ENCODE peak calls at places on chromosomes 7 and 10, in six cellular contexts. U, R, D, P, W and M are unnamed samples.

GRCh38 chr10:3777876-3778707 is 6.9 kb downstream of the KLF6 start:
- DNase-seq in U (no peak), R (no peak), D (no peak), P (no peak), W (no peak), M (no peak)

GRCh38 chr10:123007558-123008378 is 827 bp downstream of the IKZF5 start:
- DNase-seq in U (peak; percentile 57), R (peak; percentile 72), D (peak; percentile 61), P (no peak), W (peak; percentile 12), M (peak; percentile 67)

GRCh38 chr7:28291559-28291958 is 111.0 kb upstream of the JAZF1 start:
- DNase-seq in U (peak; percentile 39), R (no peak), D (no peak), P (no peak), W (no peak), M (no peak)

GRCh38 chr10:79262959-79263746 is 84.1 kb upstream of the PPIF start:
- DNase-seq in U (no peak), R (no peak), D (no peak), P (no peak), W (no peak), M (no peak)

GRCh38 chr10:60986779-60987178 is 42.8 kb upstream of the RHOBTB1 start:
- DNase-seq in U (no peak), R (no peak), D (no peak), P (no peak), W (no peak), M (no peak)

GRCh38 chr7:112701456-112701855 is 88.7 kb downstream of the TMEM168 start:
- DNase-seq in U (no peak), R (no peak), D (no peak), P (no peak), W (no peak), M (no peak)

GRCh38 chr7:17347426-17347825 is 49.0 kb downstream of the AHR start:
- DNase-seq in U (peak; percentile 77), R (no peak), D (no peak), P (no peak), W (no peak), M (no peak)

GRCh38 chr7:29288534-29289091 is 94.0 kb downstream of the CHN2 start:
- DNase-seq in U (no peak), R (no peak), D (no peak), P (no peak), W (no peak), M (no peak)

GRCh38 chr10:101091546-101092290 is 29.9 kb downstream of the KAZALD1 start:
- DNase-seq in U (no peak), R (no peak), D (no peak), P (no peak), W (no peak), M (no peak)

GRCh38 chr7:109235316-109235715 is 665.6 kb downstream of the DNAJB9 start:
- DNase-seq in U (no peak), R (no peak), D (no peak), P (no peak), W (no peak), M (no peak)

GRCh38 chr10:91975438-91975837 is 51.9 kb downstream of the BTAF1 start:
- DNase-seq in U (no peak), R (no peak), D (no peak), P (no peak), W (no peak), M (no peak)

GRCh38 chr10:93826355-93826754 is 67.4 kb upstream of the SLC35G1 start:
- DNase-seq in U (peak; percentile 20), R (no peak), D (no peak), P (no peak), W (no peak), M (no peak)

GRCh38 chr7:67875558-67875957 is 878.9 kb downstream of the TYW1 start:
- DNase-seq in U (no peak), R (no peak), D (no peak), P (no peak), W (no peak), M (no peak)

GRCh38 chr7:44082541-44083207 is 344 bp upstream of the POLM start:
- DNase-seq in U (peak; percentile 99), R (peak; percentile 100), D (peak; percentile 98), P (peak; percentile 96), W (peak; percentile 97), M (peak; percentile 97)

GRCh38 chr7:44079221-44080021 is 2.9 kb downstream of the POLM start:
- DNase-seq in U (no peak), R (peak; percentile 74), D (no peak), P (no peak), W (no peak), M (no peak)

GRCh38 chr7:44080118-44080517 is 2.2 kb downstream of the POLM start:
- DNase-seq in U (no peak), R (peak; percentile 77), D (no peak), P (no peak), W (no peak), M (no peak)

GRCh38 chr7:44081266-44081748 is 1.0 kb downstream of the POLM start:
- DNase-seq in U (no peak), R (peak; percentile 77), D (no peak), P (no peak), W (no peak), M (no peak)

DNA sequence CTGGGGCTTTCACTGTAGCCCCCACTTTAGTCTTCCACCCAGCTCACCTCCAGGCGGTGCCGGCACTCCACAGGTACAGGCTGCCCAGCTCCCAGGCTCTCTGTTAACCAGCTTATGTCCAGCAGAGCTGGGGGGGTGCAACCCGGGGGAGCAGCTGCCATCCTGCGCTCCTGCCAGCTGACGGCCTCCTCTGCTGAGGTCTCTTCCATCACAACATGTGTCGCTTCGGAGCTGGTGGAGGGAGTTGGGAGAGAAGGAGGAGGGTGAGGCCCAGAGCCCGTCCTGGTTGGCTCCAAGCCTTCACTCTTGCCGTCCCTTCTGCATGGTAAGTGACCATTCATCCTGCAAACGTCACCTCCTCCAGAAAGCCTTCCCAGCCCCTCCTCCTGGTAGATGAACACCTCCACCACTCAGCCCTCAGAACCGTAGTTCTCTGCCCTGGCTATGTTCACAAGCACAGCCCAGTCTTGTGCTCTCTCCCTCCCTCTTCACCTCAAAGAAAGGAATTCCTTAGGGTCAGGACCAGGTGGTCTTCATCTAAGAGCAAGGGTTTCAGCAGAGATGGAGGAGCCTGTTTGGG is 1.6 kb downstream of the POLM start:
- DNase-seq in U (no peak), R (peak; percentile 79), D (no peak), P (no peak), W (no peak), M (no peak)
- H3K4me1 ChIP-seq in U (peaks cover 3% of the 10 kb centered on the region), R (peaks cover 48% of the 10 kb centered on the region), D (peaks cover 10% of the 10 kb centered on the region), P (peaks cover 12% of the 10 kb centered on the region), W (peaks cover 9% of the 10 kb centered on the region), M (peaks cover 26% of the 10 kb centered on the region)

GRCh38 chr10:14906765-14907164 is 28.1 kb downstream of the SUV39H2 start:
- DNase-seq in U (no peak), R (no peak), D (no peak), P (no peak), W (no peak), M (no peak)

GRCh38 chr10:14916600-14916999 is 37.3 kb downstream of the DCLRE1C start:
- DNase-seq in U (no peak), R (no peak), D (no peak), P (no peak), W (no peak), M (no peak)

GRCh38 chr10:14909101-14909500 is 30.4 kb downstream of the SUV39H2 start:
- DNase-seq in U (no peak), R (no peak), D (no peak), P (no peak), W (no peak), M (no peak)

GRCh38 chr10:14905890-14906289 is 27.2 kb downstream of the SUV39H2 start:
- DNase-seq in U (no peak), R (no peak), D (no peak), P (no peak), W (no peak), M (no peak)

GRCh38 chr10:14910953-14911352 is 32.3 kb downstream of the SUV39H2 start:
- DNase-seq in U (no peak), R (no peak), D (no peak), P (no peak), W (no peak), M (no peak)
- H3K9me3 ChIP-seq in U (no peaks in the 10 kb centered on the region), R (no peaks in the 10 kb centered on the region), D (no peaks in the 10 kb centered on the region), P (no peaks in the 10 kb centered on the region), W (no peaks in the 10 kb centered on the region), M (no peaks in the 10 kb centered on the region)

GRCh38 chr7:7099584-7100014 is 82.7 kb upstream of the C1GALT1 start:
- DNase-seq in U (peak; percentile 93), R (no peak), D (no peak), P (peak; percentile 66), W (no peak), M (no peak)
- H3K4me3 ChIP-seq in U (no peak overlapping the region), R (no peak overlapping the region), D (no peak overlapping the region), P (no peak overlapping the region), W (no peak overlapping the region), M (no peak overlapping the region)

GRCh38 chr10:86960863-86961434 is 2.5 kb downstream of the SNCG start:
- DNase-seq in U (no peak), R (peak; percentile 71), D (no peak), P (peak; percentile 30), W (no peak), M (no peak)
- H3K4me1 ChIP-seq in U (peaks cover 21% of the 10 kb centered on the region), R (peaks cover 45% of the 10 kb centered on the region), D (peaks cover under 1% of the 10 kb centered on the region), P (peaks cover 26% of the 10 kb centered on the region), W (no peaks in the 10 kb centered on the region), M (peaks cover 1% of the 10 kb centered on the region)

DNA sequence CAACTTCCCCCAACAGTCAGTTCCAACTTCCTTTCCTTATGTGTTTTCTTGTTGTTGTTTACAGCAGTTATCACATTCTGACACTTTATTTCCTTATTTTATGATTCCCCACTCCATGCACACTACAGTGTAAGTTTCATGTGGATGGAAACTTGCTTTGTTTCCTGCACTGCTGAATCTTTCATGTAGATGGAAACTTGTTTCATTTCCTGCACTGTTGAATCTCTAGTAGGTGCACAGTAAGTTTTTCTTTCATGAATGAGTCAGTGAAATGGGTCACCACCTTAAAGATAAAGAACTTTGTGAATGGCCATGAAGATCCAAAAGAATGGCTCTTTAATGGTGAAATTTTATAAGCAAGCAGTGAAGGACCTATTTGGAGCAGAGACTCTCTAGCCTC is 61.4 kb downstream of the SHOC2 start:
- DNase-seq in U (no peak), R (no peak), D (no peak), P (no peak), W (no peak), M (no peak)
- H3K9me3 ChIP-seq in U (no peaks in the 10 kb centered on the region), R (no peaks in the 10 kb centered on the region), D (no peaks in the 10 kb centered on the region), P (no peaks in the 10 kb centered on the region), W (no peaks in the 10 kb centered on the region), M (no peaks in the 10 kb centered on the region)